ENCODE peak calls at places on chromosomes 5 and 9, in seven cellular contexts. B, A, G, E, P, O and Y are unnamed samples.

GRCh38 chr9:75447281-75447680 is 359.0 kb downstream of the OSTF1 start:
- DNase-seq in B (no peak), A (no peak), G (no peak), E (no peak), P (no peak), O (no peak), Y (no peak)

GRCh38 chr9:38619556-38620447 is 594 bp downstream of the ANKRD18A start:
- DNase-seq in B (no peak), A (no peak), G (no peak), E (peak; percentile 19), P (peak; percentile 46), O (peak; percentile 24), Y (peak; percentile 38)

GRCh38 chr5:5504325-5504724 is 81.8 kb downstream of the ICE1 start:
- DNase-seq in B (no peak), A (no peak), G (no peak), E (no peak), P (no peak), O (no peak), Y (no peak)

GRCh38 chr5:97907611-97908400 is 724.8 kb upstream of the RIOK2 start:
- DNase-seq in B (no peak), A (no peak), G (no peak), E (no peak), P (no peak), O (no peak), Y (no peak)

GRCh38 chr9:36815566-36816348 is 218.3 kb downstream of the PAX5 start:
- DNase-seq in B (no peak), A (no peak), G (no peak), E (no peak), P (no peak), O (no peak), Y (no peak)

GRCh38 chr5:181223041-181223728 is at the start of gene TRIM41:
- DNase-seq in B (peak; percentile 91), A (peak; percentile 100), G (peak; percentile 99), E (peak; percentile 99), P (peak; percentile 99), O (peak; percentile 98), Y (peak; percentile 95)

GRCh38 chr9:130043654-130044623 is 950 bp upstream of the FNBP1 start:
- DNase-seq in B (no peak), A (no peak), G (peak; percentile 44), E (no peak), P (peak; percentile 54), O (peak; percentile 15), Y (peak; percentile 37)

GRCh38 chr5:131042021-131042789 is 122.9 kb downstream of the HINT1 start:
- DNase-seq in B (no peak), A (no peak), G (no peak), E (no peak), P (no peak), O (no peak), Y (no peak)

GRCh38 chr9:121824651-121825480 is 173.4 kb downstream of the DAB2IP start:
- DNase-seq in B (no peak), A (no peak), G (no peak), E (no peak), P (no peak), O (peak; percentile 42), Y (no peak)

GRCh38 chr5:10658265-10658664 is 94.4 kb downstream of the ANKRD33B start:
- DNase-seq in B (no peak), A (no peak), G (no peak), E (no peak), P (no peak), O (no peak), Y (no peak)

GRCh38 chr9:90770927-90771326 is 30.7 kb upstream of the SYK start:
- DNase-seq in B (no peak), A (no peak), G (no peak), E (no peak), P (peak; percentile 36), O (no peak), Y (no peak)

GRCh38 chr9:90774682-90775081 is 26.9 kb upstream of the SYK start:
- DNase-seq in B (peak; percentile 19), A (peak; percentile 89), G (no peak), E (peak; percentile 96), P (peak; percentile 55), O (no peak), Y (peak; percentile 46)

GRCh38 chr9:90772381-90772780 is 29.2 kb upstream of the SYK start:
- DNase-seq in B (no peak), A (no peak), G (no peak), E (no peak), P (no peak), O (no peak), Y (no peak)

GRCh38 chr9:90775657-90776056 is 26.0 kb upstream of the SYK start:
- DNase-seq in B (no peak), A (no peak), G (no peak), E (peak; percentile 76), P (no peak), O (no peak), Y (peak; percentile 17)

GRCh38 chr9:90773593-90773992 is 28.0 kb upstream of the SYK start:
- DNase-seq in B (no peak), A (no peak), G (no peak), E (peak; percentile 48), P (peak; percentile 26), O (peak; percentile 53), Y (peak; percentile 64)
- TF ChIP-seq CTCF in B (peak; percentile 44), A (peak; percentile 26), G (peak; percentile 42), E (peak; percentile 76), P (peak; percentile 31), O (no peak), Y (peak; percentile 63)

GRCh38 chr9:94480205-94480604 is 74.7 kb upstream of the PCAT7 start:
- DNase-seq in B (no peak), A (no peak), G (no peak), E (no peak), P (no peak), O (no peak), Y (no peak)
- TF ChIP-seq CTCF in B (no peak), A (no peak), G (no peak), E (no peak), P (no peak), O (no peak), Y (no peak)

GRCh38 chr5:74542477-74542876 is 98.1 kb downstream of the ENC1 start:
- DNase-seq in B (no peak), A (no peak), G (no peak), E (no peak), P (no peak), O (no peak), Y (no peak)
- TF ChIP-seq CTCF in B (no peak), A (no peak), G (no peak), E (no peak), P (no peak), O (no peak), Y (no peak)

GRCh38 chr9:127629468-127630081 is 17.5 kb downstream of the STXBP1 start:
- DNase-seq in B (no peak), A (no peak), G (no peak), E (no peak), P (no peak), O (no peak), Y (no peak)
- TF ChIP-seq CTCF in B (peak; percentile 1), A (no peak), G (no peak), E (no peak), P (no peak), O (peak; percentile 12), Y (peak; percentile 39)

DNA sequence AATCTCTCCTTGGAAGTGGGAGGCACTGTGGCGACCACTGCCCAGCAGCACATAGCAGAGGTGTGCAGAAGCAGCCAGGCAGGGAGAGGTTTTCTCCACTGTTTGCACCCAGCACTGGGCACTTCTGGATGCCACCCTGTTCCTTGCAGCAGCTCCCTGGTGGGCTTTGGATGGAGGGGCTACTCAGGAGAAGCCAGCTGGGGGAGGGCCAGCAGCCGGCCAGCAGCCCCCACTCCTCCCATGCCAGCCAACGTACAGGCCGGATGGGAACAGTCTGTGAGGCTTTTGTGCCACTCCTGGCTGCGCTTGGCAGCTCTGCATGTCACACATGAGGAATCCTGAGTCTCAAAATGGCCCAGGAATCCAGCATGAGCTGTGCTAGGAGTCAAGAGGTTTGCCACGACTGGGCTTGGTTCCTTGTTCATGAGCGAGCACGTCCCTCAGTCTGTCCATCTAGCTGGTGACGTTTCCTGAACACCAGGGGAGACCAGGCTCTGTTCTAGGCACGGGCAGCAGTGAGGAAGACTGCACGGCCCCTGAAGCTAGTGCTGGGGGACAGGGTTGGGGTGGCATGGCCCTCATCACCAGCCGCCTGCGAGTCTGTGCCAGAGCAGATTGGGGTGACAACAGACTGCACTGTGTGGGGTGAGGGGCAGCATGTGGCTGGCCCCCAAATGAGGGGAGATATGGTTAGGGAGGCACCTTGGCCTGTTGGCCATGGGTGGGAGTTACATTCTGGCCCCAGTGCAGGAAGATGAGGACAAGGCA is 10.1 kb downstream of the PHF2 start:
- DNase-seq in B (no peak), A (no peak), G (peak; percentile 48), E (no peak), P (no peak), O (no peak), Y (no peak)
- TF ChIP-seq CTCF in B (no peak), A (no peak), G (peak; percentile 18), E (no peak), P (no peak), O (no peak), Y (no peak)

DNA sequence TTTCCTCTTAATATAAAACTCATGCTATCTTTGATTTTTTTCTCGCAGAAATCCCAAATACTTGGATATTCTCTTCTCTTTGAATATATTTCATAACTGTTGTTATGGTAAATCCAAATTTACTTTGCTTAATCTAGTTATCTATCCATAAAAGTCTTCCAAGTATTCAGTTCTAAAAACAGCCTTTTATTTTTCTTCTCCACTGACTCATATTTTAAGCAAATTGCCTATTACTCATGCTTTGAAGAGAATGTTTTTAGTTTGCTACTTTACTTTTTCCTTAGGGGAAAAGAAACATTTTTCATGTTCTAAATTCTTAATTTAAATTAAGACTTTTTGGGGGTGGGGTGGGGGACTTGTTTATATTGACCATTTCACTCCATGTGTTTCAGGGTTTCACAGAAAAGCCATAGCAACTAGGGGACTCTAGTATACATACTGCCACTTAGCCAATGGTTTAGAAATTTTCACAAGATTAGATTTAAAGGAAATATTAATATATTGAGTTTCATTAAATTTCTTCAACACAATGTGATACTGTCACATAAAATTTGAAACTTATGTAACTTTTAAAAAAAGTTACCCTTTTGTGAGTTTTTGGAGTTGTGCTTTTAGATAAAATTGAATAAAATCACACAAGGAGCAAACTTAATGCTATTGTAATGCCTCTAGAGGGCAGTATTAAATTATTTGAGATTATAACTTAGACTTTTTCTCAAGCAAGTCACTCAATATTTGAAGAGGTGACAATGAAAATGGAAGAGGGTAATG is 545.8 kb upstream of the ARRDC3 start:
- DNase-seq in B (peak; percentile 14), A (no peak), G (no peak), E (peak; percentile 53), P (no peak), O (peak; percentile 20), Y (no peak)
- TF ChIP-seq CTCF in B (peak; percentile 53), A (peak; percentile 44), G (peak; percentile 60), E (peak; percentile 66), P (no peak), O (peak; percentile 48), Y (no peak)

GRCh38 chr5:169149317-169149716 is 151.6 kb downstream of the SLIT3 start:
- DNase-seq in B (no peak), A (no peak), G (no peak), E (no peak), P (no peak), O (no peak), Y (no peak)
- TF ChIP-seq CTCF in B (no peak), A (no peak), G (no peak), E (peak; percentile 10), P (no peak), O (peak; percentile 21), Y (no peak)